ENCODE peak calls at places on chromosomes 7 and 10, in five cellular contexts. B is GM23248; I is CD4-positive, CD25-positive, alpha-beta regulatory T cell; O is activated naive CD8-positive, alpha-beta T cell treated with anti-CD3 and anti-CD28 coated beads, Interleukin-2, amount 50 U/mL, for 24 hours; L is amniotic stem cell. W is an unnamed sample.
A peak's percentile ranks its signal among the peaks of the same experiment; 100 is the strongest.

GRCh38 chr7:17015575-17015974 is 133.8 kb upstream of the AGR3 start:
- DNase-seq in B (peak; percentile 71), I (no peak), O (no peak), L (peak; percentile 13), W (no peak)

GRCh38 chr7:18087687-18088078 is 60.0 kb upstream of the PRPS1L1 start:
- DNase-seq in B (peak; percentile 1), I (no peak), O (no peak), L (no peak), W (no peak)

GRCh38 chr10:79084012-79084971 is 15.5 kb downstream of the ZMIZ1 start:
- DNase-seq in B (peak; percentile 89), I (no peak), O (no peak), L (peak; percentile 9), W (peak; percentile 93)

GRCh38 chr7:47336178-47337020 is 245.5 kb downstream of the TNS3 start:
- DNase-seq in B (peak; percentile 96), I (no peak), O (no peak), L (no peak), W (no peak)

GRCh38 chr7:1091644-1092027 is 3.7 kb downstream of the GPER1 start:
- DNase-seq in B (no peak), I (no peak), O (no peak), L (no peak), W (no peak)

GRCh38 chr10:49534670-49535381 is 4.1 kb downstream of the ERCC6 start:
- DNase-seq in B (peak; percentile 88), I (peak; percentile 34), O (peak; percentile 7), L (peak; percentile 57), W (no peak)

GRCh38 chr10:30178565-30178964 is 119.2 kb upstream of the JCAD start:
- DNase-seq in B (peak; percentile 79), I (no peak), O (no peak), L (no peak), W (no peak)

GRCh38 chr7:11155883-11156282 is 182.2 kb downstream of the PHF14 start:
- DNase-seq in B (peak; percentile 62), I (no peak), O (no peak), L (no peak), W (no peak)

GRCh38 chr10:97762816-97763215 is 9.0 kb downstream of the SFRP5 start:
- DNase-seq in B (no peak), I (no peak), O (no peak), L (no peak), W (no peak)

GRCh38 chr7:92226981-92227380 is 18.7 kb downstream of the KRIT1 start:
- DNase-seq in B (no peak), I (no peak), O (no peak), L (no peak), W (no peak)

GRCh38 chr7:95095259-95096122 is 188.1 kb downstream of the PPP1R9A start:
- DNase-seq in B (no peak), I (no peak), O (no peak), L (no peak), W (no peak)

GRCh38 chr7:123846217-123846891 is 1.4 kb downstream of the HYAL4 start:
- DNase-seq in B (no peak), I (no peak), O (no peak), L (no peak), W (no peak)

GRCh38 chr10:122190553-122190952 is 80.5 kb upstream of the BTBD16 start:
- DNase-seq in B (peak; percentile 17), I (no peak), O (no peak), L (no peak), W (no peak)

GRCh38 chr10:43078986-43079273 is 2.1 kb downstream of the RET start:
- DNase-seq in B (peak; percentile 35), I (peak; percentile 31), O (peak; percentile 25), L (no peak), W (no peak)

GRCh38 chr10:5876181-5876768 is 13.4 kb downstream of the ANKRD16 start:
- DNase-seq in B (peak; percentile 94), I (no peak), O (no peak), L (peak; percentile 65), W (no peak)

GRCh38 chr7:81715984-81716588 is 53.8 kb downstream of the HGF start:
- DNase-seq in B (peak; percentile 43), I (no peak), O (no peak), L (no peak), W (no peak)

GRCh38 chr7:150356265-150356897 is 12.2 kb upstream of the REPIN1 start:
- DNase-seq in B (peak; percentile 48), I (peak; percentile 70), O (no peak), L (no peak), W (no peak)

GRCh38 chr7:5462216-5462615 is 38.6 kb upstream of the TNRC18 start:
- DNase-seq in B (no peak), I (peak; percentile 31), O (no peak), L (no peak), W (no peak)

GRCh38 chr10:102735065-102735562 is 8.6 kb upstream of the WBP1L start:
- DNase-seq in B (peak; percentile 26), I (no peak), O (no peak), L (no peak), W (no peak)

GRCh38 chr7:128122577-128123290 is 91.5 kb upstream of the LRRC4 start:
- DNase-seq in B (no peak), I (no peak), O (no peak), L (no peak), W (no peak)

GRCh38 chr7:28155964-28156363 is 24.6 kb downstream of the JAZF1 start:
- DNase-seq in B (peak; percentile 82), I (no peak), O (no peak), L (no peak), W (no peak)

GRCh38 chr7:95859434-95859833 is 87.1 kb downstream of the DYNC1I1 start:
- DNase-seq in B (peak; percentile 71), I (no peak), O (no peak), L (peak; percentile 10), W (no peak)

GRCh38 chr7:34675749-34676374 is 17.8 kb downstream of the NPSR1 start:
- DNase-seq in B (peak; percentile 33), I (peak; percentile 30), O (peak; percentile 2), L (no peak), W (no peak)

GRCh38 chr10:5468262-5469106 is 30.9 kb downstream of the CALML5 start:
- DNase-seq in B (no peak), I (no peak), O (no peak), L (no peak), W (no peak)

W was measured in stomach.